ENCODE peak calls at places on chromosomes 13 and 19, in six cellular contexts. One of them, this sample, is unnamed.

GRCh38 chr19:55688422-55689218 is 13.6 kb downstream of the EPN1 start:
- DNase-seq in nephron progenitor cell: peak
- DNase-seq in cardiac fibroblast: no peak
- DNase-seq in fibroblast of mammary gland: no peak
- DNase-seq in AG09319: no peak
- DNase-seq in tibial nerve: no peak
- DNase-seq in this sample: no peak

GRCh38 chr19:16637535-16637934 is 9.5 kb upstream of the MED26 start:
- DNase-seq in tibial nerve: no peak
- DNase-seq in AG09319: no peak
- DNase-seq in cardiac fibroblast: peak
- DNase-seq in nephron progenitor cell: no peak
- DNase-seq in fibroblast of mammary gland: peak
- DNase-seq in this sample: no peak

GRCh38 chr19:30722236-30722635 is 350.1 kb downstream of the ZNF536 start:
- DNase-seq in AG09319: no peak
- DNase-seq in tibial nerve: no peak
- DNase-seq in fibroblast of mammary gland: no peak
- DNase-seq in cardiac fibroblast: no peak
- DNase-seq in nephron progenitor cell: no peak
- DNase-seq in this sample: no peak

GRCh38 chr13:48156466-48156865 is 61.6 kb upstream of the MED4 start:
- DNase-seq in tibial nerve: no peak
- DNase-seq in AG09319: no peak
- DNase-seq in cardiac fibroblast: no peak
- DNase-seq in nephron progenitor cell: no peak
- DNase-seq in fibroblast of mammary gland: no peak
- DNase-seq in this sample: peak

GRCh38 chr19:11420429-11420893 is 1.3 kb upstream of the RGL3 start:
- DNase-seq in cardiac fibroblast: peak
- DNase-seq in AG09319: no peak
- DNase-seq in fibroblast of mammary gland: peak
- DNase-seq in tibial nerve: no peak
- DNase-seq in nephron progenitor cell: peak
- DNase-seq in this sample: no peak

GRCh38 chr13:31431722-31432137 is 232.0 kb downstream of the B3GLCT start:
- DNase-seq in AG09319: no peak
- DNase-seq in nephron progenitor cell: peak
- DNase-seq in tibial nerve: peak
- DNase-seq in fibroblast of mammary gland: peak
- DNase-seq in cardiac fibroblast: peak
- DNase-seq in this sample: peak

GRCh38 chr19:32373614-32374295 is 28.3 kb downstream of the ZNF507 start:
- DNase-seq in tibial nerve: no peak
- DNase-seq in nephron progenitor cell: no peak
- DNase-seq in fibroblast of mammary gland: peak
- DNase-seq in AG09319: peak
- DNase-seq in cardiac fibroblast: peak
- DNase-seq in this sample: peak

GRCh38 chr19:12967907-12968306 is 1.5 kb upstream of the DAND5 start:
- DNase-seq in fibroblast of mammary gland: peak
- DNase-seq in nephron progenitor cell: no peak
- DNase-seq in cardiac fibroblast: peak
- DNase-seq in AG09319: no peak
- DNase-seq in tibial nerve: no peak
- DNase-seq in this sample: no peak

GRCh38 chr19:53881482-53882390 is at the start of gene PRKCG:
- DNase-seq in fibroblast of mammary gland: no peak
- DNase-seq in nephron progenitor cell: peak
- DNase-seq in AG09319: no peak
- DNase-seq in cardiac fibroblast: no peak
- DNase-seq in tibial nerve: no peak
- DNase-seq in this sample: peak

GRCh38 chr13:100156786-100157185 is 67.9 kb downstream of the PCCA start:
- DNase-seq in nephron progenitor cell: no peak
- DNase-seq in cardiac fibroblast: peak
- DNase-seq in fibroblast of mammary gland: no peak
- DNase-seq in AG09319: no peak
- DNase-seq in tibial nerve: no peak
- DNase-seq in this sample: peak

GRCh38 chr19:10074153-10074552 is 12.0 kb upstream of the SHFL start:
- DNase-seq in nephron progenitor cell: no peak
- DNase-seq in AG09319: no peak
- DNase-seq in fibroblast of mammary gland: peak
- DNase-seq in cardiac fibroblast: peak
- DNase-seq in tibial nerve: no peak
- DNase-seq in this sample: peak

GRCh38 chr13:78603240-78603947 is at the start of gene POU4F1:
- DNase-seq in nephron progenitor cell: peak
- DNase-seq in tibial nerve: no peak
- DNase-seq in AG09319: no peak
- DNase-seq in cardiac fibroblast: no peak
- DNase-seq in fibroblast of mammary gland: peak
- DNase-seq in this sample: no peak

DNA sequence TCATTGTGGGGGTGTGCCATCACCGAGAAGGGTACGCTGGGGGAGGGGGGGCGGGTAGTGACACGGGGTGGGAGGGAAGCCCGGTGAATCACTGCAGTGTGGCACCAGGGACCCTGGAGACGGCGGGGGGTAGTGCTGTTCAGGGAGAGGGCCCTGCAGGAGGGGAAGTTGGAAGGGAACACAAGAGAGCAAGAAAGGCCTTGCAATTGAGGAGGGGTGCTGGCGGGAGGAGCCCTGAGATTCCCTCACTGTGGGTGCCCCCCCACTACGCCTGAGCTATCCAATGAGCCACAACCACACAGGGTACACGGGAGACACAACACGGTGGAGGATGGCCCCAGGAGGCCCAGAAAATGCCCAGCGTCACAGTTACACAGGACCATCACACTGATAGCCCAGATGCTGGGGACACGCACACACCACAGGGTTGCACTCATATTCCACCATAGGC is 516 bp upstream of the ATP1A3 start:
- DNase-seq in tibial nerve: no peak
- DNase-seq in cardiac fibroblast: no peak
- DNase-seq in AG09319: no peak
- DNase-seq in fibroblast of mammary gland: no peak
- DNase-seq in nephron progenitor cell: no peak
- DNase-seq in this sample: no peak
- TF ChIP-seq CTCF in tibial nerve: no peak
- TF ChIP-seq CTCF in cardiac fibroblast: no peak
- TF ChIP-seq CTCF in AG09319: no peak
- TF ChIP-seq CTCF in fibroblast of mammary gland: no peak
- TF ChIP-seq CTCF in nephron progenitor cell: no peak
- TF ChIP-seq CTCF in this sample: no peak

GRCh38 chr13:37769078-37769477 is 100.5 kb downstream of the TRPC4 start:
- DNase-seq in AG09319: no peak
- DNase-seq in tibial nerve: no peak
- DNase-seq in cardiac fibroblast: peak
- DNase-seq in fibroblast of mammary gland: no peak
- DNase-seq in nephron progenitor cell: no peak
- DNase-seq in this sample: peak
- TF ChIP-seq CTCF in AG09319: peak
- TF ChIP-seq CTCF in tibial nerve: no peak
- TF ChIP-seq CTCF in cardiac fibroblast: peak
- TF ChIP-seq CTCF in fibroblast of mammary gland: peak
- TF ChIP-seq CTCF in nephron progenitor cell: no peak
- TF ChIP-seq CTCF in this sample: peak

DNA sequence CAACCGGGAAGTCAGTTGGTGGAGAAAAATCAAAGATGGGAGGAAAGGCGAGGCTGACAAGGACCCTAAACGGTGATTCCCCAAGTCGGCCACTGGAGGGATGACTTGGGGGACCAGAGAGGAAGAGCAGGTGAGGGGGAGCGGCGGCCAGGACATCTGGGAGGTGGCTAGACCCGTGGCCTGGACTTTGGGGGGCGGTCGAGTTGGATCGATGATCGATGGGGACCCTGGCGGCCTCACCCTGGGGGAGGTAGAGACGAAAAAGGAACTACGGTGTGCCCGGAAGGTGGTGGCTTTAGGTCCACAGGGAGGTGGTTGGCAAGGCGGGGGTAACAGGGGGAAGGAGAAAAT is 7.6 kb upstream of the CIRBP start:
- DNase-seq in fibroblast of mammary gland: no peak
- DNase-seq in nephron progenitor cell: peak
- DNase-seq in cardiac fibroblast: no peak
- DNase-seq in tibial nerve: no peak
- DNase-seq in AG09319: no peak
- DNase-seq in this sample: no peak
- TF ChIP-seq CTCF in fibroblast of mammary gland: no peak
- TF ChIP-seq CTCF in nephron progenitor cell: no peak
- TF ChIP-seq CTCF in cardiac fibroblast: peak
- TF ChIP-seq CTCF in tibial nerve: peak
- TF ChIP-seq CTCF in AG09319: peak
- TF ChIP-seq CTCF in this sample: peak

GRCh38 chr19:18832331-18833140 is 777 bp downstream of the UPF1 start:
- DNase-seq in cardiac fibroblast: peak
- DNase-seq in tibial nerve: no peak
- DNase-seq in nephron progenitor cell: peak
- DNase-seq in fibroblast of mammary gland: peak
- DNase-seq in AG09319: no peak
- DNase-seq in this sample: peak
- TF ChIP-seq CTCF in cardiac fibroblast: peak
- TF ChIP-seq CTCF in tibial nerve: no peak
- TF ChIP-seq CTCF in nephron progenitor cell: no peak
- TF ChIP-seq CTCF in fibroblast of mammary gland: peak
- TF ChIP-seq CTCF in AG09319: peak
- TF ChIP-seq CTCF in this sample: peak

GRCh38 chr13:73268306-73268705 is 209.5 kb downstream of the KLF5 start:
- DNase-seq in tibial nerve: no peak
- DNase-seq in AG09319: no peak
- DNase-seq in cardiac fibroblast: peak
- DNase-seq in nephron progenitor cell: no peak
- DNase-seq in fibroblast of mammary gland: peak
- DNase-seq in this sample: peak
- TF ChIP-seq CTCF in tibial nerve: no peak
- TF ChIP-seq CTCF in AG09319: no peak
- TF ChIP-seq CTCF in cardiac fibroblast: no peak
- TF ChIP-seq CTCF in nephron progenitor cell: no peak
- TF ChIP-seq CTCF in fibroblast of mammary gland: no peak
- TF ChIP-seq CTCF in this sample: no peak

GRCh38 chr13:51728972-51729371 is 75.0 kb downstream of the DHRS12 start:
- DNase-seq in cardiac fibroblast: peak
- DNase-seq in AG09319: peak
- DNase-seq in nephron progenitor cell: no peak
- DNase-seq in tibial nerve: no peak
- DNase-seq in fibroblast of mammary gland: peak
- DNase-seq in this sample: peak

GRCh38 chr13:51729853-51730553 is 74.0 kb downstream of the DHRS12 start:
- DNase-seq in tibial nerve: no peak
- DNase-seq in AG09319: no peak
- DNase-seq in fibroblast of mammary gland: peak
- DNase-seq in nephron progenitor cell: no peak
- DNase-seq in cardiac fibroblast: peak
- DNase-seq in this sample: peak

GRCh38 chr13:51733656-51734334 is 70.2 kb downstream of the DHRS12 start:
- DNase-seq in fibroblast of mammary gland: no peak
- DNase-seq in cardiac fibroblast: peak
- DNase-seq in AG09319: no peak
- DNase-seq in nephron progenitor cell: no peak
- DNase-seq in tibial nerve: no peak
- DNase-seq in this sample: peak

GRCh38 chr13:51730927-51731326 is 73.0 kb downstream of the DHRS12 start:
- DNase-seq in tibial nerve: no peak
- DNase-seq in fibroblast of mammary gland: no peak
- DNase-seq in AG09319: no peak
- DNase-seq in cardiac fibroblast: no peak
- DNase-seq in nephron progenitor cell: no peak
- DNase-seq in this sample: no peak

DNA sequence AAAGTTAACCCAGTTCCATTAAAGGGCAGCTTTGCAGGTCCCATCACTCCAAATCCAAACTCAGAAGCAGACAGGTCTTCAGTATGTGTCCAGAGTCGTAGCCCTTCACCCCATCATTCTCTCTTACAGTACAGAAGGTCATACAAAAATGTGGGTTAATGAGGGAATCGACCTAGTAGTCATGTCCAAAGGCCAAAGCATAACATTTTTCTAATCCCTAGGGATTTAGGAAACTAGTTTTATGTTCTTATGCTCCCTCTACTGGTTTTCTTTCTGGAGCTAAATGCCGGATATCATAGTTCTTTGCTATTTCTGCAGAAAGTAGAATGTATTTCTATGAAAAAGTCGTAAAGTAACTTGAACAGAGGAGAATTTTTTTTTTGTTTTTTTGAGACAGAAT is 72.2 kb downstream of the DHRS12 start:
- DNase-seq in tibial nerve: no peak
- DNase-seq in fibroblast of mammary gland: peak
- DNase-seq in nephron progenitor cell: no peak
- DNase-seq in cardiac fibroblast: peak
- DNase-seq in AG09319: no peak
- DNase-seq in this sample: peak
- TF ChIP-seq CTCF in tibial nerve: peak
- TF ChIP-seq CTCF in fibroblast of mammary gland: peak
- TF ChIP-seq CTCF in nephron progenitor cell: no peak
- TF ChIP-seq CTCF in cardiac fibroblast: peak
- TF ChIP-seq CTCF in AG09319: peak
- TF ChIP-seq CTCF in this sample: no peak

GRCh38 chr19:35090795-35091214 is 24.8 kb upstream of the FXYD3 start:
- DNase-seq in tibial nerve: no peak
- DNase-seq in AG09319: no peak
- DNase-seq in nephron progenitor cell: peak
- DNase-seq in cardiac fibroblast: no peak
- DNase-seq in fibroblast of mammary gland: no peak
- DNase-seq in this sample: no peak
- TF ChIP-seq CTCF in tibial nerve: no peak
- TF ChIP-seq CTCF in AG09319: no peak
- TF ChIP-seq CTCF in nephron progenitor cell: no peak
- TF ChIP-seq CTCF in cardiac fibroblast: no peak
- TF ChIP-seq CTCF in fibroblast of mammary gland: no peak
- TF ChIP-seq CTCF in this sample: peak

GRCh38 chr19:18438331-18439024 is 545 bp upstream of the ISYNA1 start:
- DNase-seq in AG09319: no peak
- DNase-seq in cardiac fibroblast: no peak
- DNase-seq in nephron progenitor cell: peak
- DNase-seq in fibroblast of mammary gland: no peak
- DNase-seq in tibial nerve: no peak
- DNase-seq in this sample: peak
- TF ChIP-seq CTCF in AG09319: no peak
- TF ChIP-seq CTCF in cardiac fibroblast: no peak
- TF ChIP-seq CTCF in nephron progenitor cell: no peak
- TF ChIP-seq CTCF in fibroblast of mammary gland: no peak
- TF ChIP-seq CTCF in tibial nerve: no peak
- TF ChIP-seq CTCF in this sample: no peak

DNA sequence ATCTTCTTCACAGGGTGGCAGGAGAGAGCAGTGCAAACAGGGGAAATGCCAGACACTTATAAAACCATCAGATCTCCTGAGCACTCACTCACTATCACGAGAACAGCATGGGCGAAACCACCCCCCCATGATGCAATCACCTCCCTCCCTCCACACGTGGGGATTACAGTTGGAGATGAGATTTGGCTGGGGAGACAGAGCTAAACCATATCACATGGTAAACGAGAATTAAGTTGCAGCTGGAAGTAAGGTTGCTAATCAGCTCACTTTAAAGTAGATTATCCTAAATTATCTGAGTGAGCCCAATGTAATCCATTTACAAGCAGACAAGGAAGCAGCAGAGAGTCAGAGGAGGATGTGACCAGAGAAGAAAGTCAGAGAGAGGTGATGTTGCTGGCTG is 102.2 kb upstream of the IPO5 start:
- DNase-seq in cardiac fibroblast: no peak
- DNase-seq in fibroblast of mammary gland: peak
- DNase-seq in nephron progenitor cell: no peak
- DNase-seq in AG09319: no peak
- DNase-seq in tibial nerve: no peak
- DNase-seq in this sample: no peak
- TF ChIP-seq CTCF in cardiac fibroblast: no peak
- TF ChIP-seq CTCF in fibroblast of mammary gland: no peak
- TF ChIP-seq CTCF in nephron progenitor cell: no peak
- TF ChIP-seq CTCF in AG09319: no peak
- TF ChIP-seq CTCF in tibial nerve: no peak
- TF ChIP-seq CTCF in this sample: no peak